ENCODE peak calls at places on chromosome 2, in ten cellular contexts. U is activated naive CD4-positive, alpha-beta T cell treated with anti-CD3 and anti-CD28 coated beads, Interleukin-2, amount 10 ng/mL, durations not matched to agents 7 days and 5 days; R is substantia nigra; D is GM23248; A is HuH-7; H is HTR-8/SVneo; G is KBM-7; B is PC-9; Y is NCI-H1092; C is mesothelial cell of epicardium. J is an unnamed sample.

GRCh38 chr2:179460530-179460929 is 195.9 kb upstream of the SESTD1 start:
- DNase-seq in U (no peak), R (no peak), D (peak), A (no peak), H (peak), G (no peak), B (peak), Y (no peak), C (no peak), J (no peak)

GRCh38 chr2:100889286-100889685 is 69.3 kb downstream of the NPAS2 start:
- DNase-seq in U (no peak), R (no peak), D (no peak), A (no peak), H (no peak), G (no peak), B (no peak), Y (no peak), C (no peak), J (no peak)

GRCh38 chr2:206353685-206354084 is 79.2 kb downstream of the ZDBF2 start:
- DNase-seq in U (no peak), R (no peak), D (peak), A (no peak), H (no peak), G (peak), B (no peak), Y (no peak), C (no peak), J (no peak)

GRCh38 chr2:5093056-5093455 is 599.1 kb upstream of the SOX11 start:
- DNase-seq in U (no peak), R (no peak), D (no peak), A (no peak), H (no peak), G (no peak), B (no peak), Y (no peak), C (no peak), J (no peak)

GRCh38 chr2:135132314-135132713 is 80.2 kb downstream of the RAB3GAP1 start:
- DNase-seq in U (no peak), R (no peak), D (peak), A (no peak), H (no peak), G (no peak), B (no peak), Y (no peak), C (no peak), J (no peak)

GRCh38 chr2:123738643-123739042 is 286.4 kb upstream of the CNTNAP5 start:
- DNase-seq in U (no peak), R (no peak), D (no peak), A (no peak), H (no peak), G (no peak), B (peak), Y (no peak), C (no peak), J (no peak)

GRCh38 chr2:69918391-69918790 is 3.5 kb downstream of the MXD1 start:
- DNase-seq in U (no peak), R (no peak), D (no peak), A (no peak), H (no peak), G (peak), B (no peak), Y (no peak), C (no peak), J (no peak)

GRCh38 chr2:44952143-44952805 is 10.8 kb downstream of the SIX3 start:
- DNase-seq in U (peak), R (peak), D (peak), A (peak), H (no peak), G (no peak), B (no peak), Y (peak), C (no peak), J (no peak)

GRCh38 chr2:84991404-84992151 is 20.6 kb downstream of the KCMF1 start:
- DNase-seq in U (no peak), R (no peak), D (peak), A (no peak), H (no peak), G (no peak), B (peak), Y (no peak), C (no peak), J (no peak)

GRCh38 chr2:128306931-128307460 is 11.7 kb downstream of the HS6ST1 start:
- DNase-seq in U (no peak), R (no peak), D (no peak), A (no peak), H (no peak), G (no peak), B (no peak), Y (no peak), C (no peak), J (no peak)

GRCh38 chr2:53672881-53673522 is 94.6 kb upstream of the CHAC2 start:
- DNase-seq in U (no peak), R (no peak), D (peak), A (no peak), H (no peak), G (no peak), B (no peak), Y (no peak), C (no peak), J (no peak)

GRCh38 chr2:8176837-8177236 is 505.0 kb upstream of the ID2 start:
- DNase-seq in U (no peak), R (no peak), D (no peak), A (no peak), H (no peak), G (no peak), B (no peak), Y (no peak), C (no peak), J (no peak)

GRCh38 chr2:10007440-10007839 is 35.9 kb upstream of the KLF11 start:
- DNase-seq in U (no peak), R (no peak), D (peak), A (no peak), H (no peak), G (no peak), B (no peak), Y (no peak), C (no peak), J (no peak)

GRCh38 chr2:191249131-191249813 is 4.1 kb downstream of the MYO1B start:
- DNase-seq in U (no peak), R (no peak), D (peak), A (no peak), H (no peak), G (peak), B (no peak), Y (no peak), C (no peak), J (no peak)

GRCh38 chr2:127155901-127156300 is 48.9 kb upstream of the BIN1 start:
- DNase-seq in U (no peak), R (no peak), D (peak), A (no peak), H (peak), G (no peak), B (no peak), Y (no peak), C (peak), J (no peak)

GRCh38 chr2:207121784-207122183 is 44.0 kb downstream of the KLF7 start:
- DNase-seq in U (no peak), R (peak), D (peak), A (no peak), H (peak), G (no peak), B (peak), Y (no peak), C (no peak), J (no peak)

GRCh38 chr2:181123798-181124217 is 143.4 kb downstream of the UBE2E3 start:
- DNase-seq in U (peak), R (no peak), D (no peak), A (no peak), H (no peak), G (peak), B (no peak), Y (no peak), C (no peak), J (no peak)

GRCh38 chr2:217789736-217790181 is 213.0 kb downstream of the TNS1 start:
- DNase-seq in U (peak), R (no peak), D (no peak), A (no peak), H (no peak), G (peak), B (no peak), Y (no peak), C (no peak), J (no peak)

GRCh38 chr2:222791946-222792649 is 68.7 kb upstream of the ACSL3 start:
- DNase-seq in U (no peak), R (peak), D (peak), A (no peak), H (no peak), G (peak), B (no peak), Y (no peak), C (no peak), J (no peak)

GRCh38 chr2:227816507-227817274 is 3.0 kb downstream of the CCL20 start:
- DNase-seq in U (no peak), R (no peak), D (peak), A (no peak), H (no peak), G (no peak), B (no peak), Y (no peak), C (no peak), J (no peak)

GRCh38 chr2:15400240-15400826 is 160.8 kb downstream of the NBAS start:
- DNase-seq in U (no peak), R (no peak), D (no peak), A (no peak), H (no peak), G (no peak), B (no peak), Y (no peak), C (no peak), J (no peak)

GRCh38 chr2:147998203-147998602 is 22.3 kb downstream of the ORC4 start:
- DNase-seq in U (no peak), R (no peak), D (no peak), A (no peak), H (no peak), G (no peak), B (no peak), Y (no peak), C (no peak), J (no peak)

GRCh38 chr2:63699549-63699839 is 110.7 kb downstream of the MDH1 start:
- DNase-seq in U (no peak), R (no peak), D (peak), A (no peak), H (no peak), G (no peak), B (no peak), Y (no peak), C (no peak), J (no peak)

GRCh38 chr2:212227755-212228154 is 310.8 kb downstream of the ERBB4 start:
- DNase-seq in U (no peak), R (no peak), D (peak), A (peak), H (peak), G (no peak), B (peak), Y (peak), C (no peak), J (no peak)

GRCh38 chr2:190637903-190638618 is 10.8 kb upstream of the NAB1 start:
- DNase-seq in U (no peak), R (peak), D (peak), A (no peak), H (no peak), G (no peak), B (no peak), Y (no peak), C (no peak), J (peak)

GRCh38 chr2:98749053-98749450 is 18.1 kb upstream of the MGAT4A start:
- DNase-seq in U (no peak), R (peak), D (no peak), A (no peak), H (no peak), G (peak), B (no peak), Y (no peak), C (no peak), J (no peak)

GRCh38 chr2:190664240-190664639 is 15.4 kb downstream of the NAB1 start:
- DNase-seq in U (no peak), R (no peak), D (peak), A (no peak), H (no peak), G (no peak), B (no peak), Y (no peak), C (no peak), J (no peak)

GRCh38 chr2:230312638-230313037 is 14.4 kb upstream of the SP140L start:
- DNase-seq in U (no peak), R (no peak), D (peak), A (no peak), H (peak), G (no peak), B (no peak), Y (no peak), C (no peak), J (no peak)

GRCh38 chr2:240732184-240732583 is 40.5 kb downstream of the AQP12A start:
- DNase-seq in U (no peak), R (no peak), D (no peak), A (no peak), H (no peak), G (no peak), B (no peak), Y (no peak), C (no peak), J (no peak)

GRCh38 chr2:182713611-182714010 is 2.4 kb upstream of the DNAJC10 start:
- DNase-seq in U (no peak), R (no peak), D (no peak), A (no peak), H (no peak), G (peak), B (no peak), Y (no peak), C (no peak), J (no peak)

GRCh38 chr2:166365239-166365638 is 10.5 kb downstream of the SCN9A start:
- DNase-seq in U (no peak), R (no peak), D (no peak), A (no peak), H (no peak), G (no peak), B (no peak), Y (no peak), C (no peak), J (no peak)

GRCh38 chr2:146388757-146389156 is 1456.1 kb upstream of the ACVR2A start:
- DNase-seq in U (no peak), R (no peak), D (no peak), A (no peak), H (no peak), G (peak), B (no peak), Y (no peak), C (no peak), J (no peak)